ENCODE peak calls at places on chromosomes 2 and 18, in nine cellular contexts. W is A549, D is psoas muscle, G is GM13977, V is heart left ventricle, J is thoracic aorta, X is GM12864, Z is H9, P is astrocyte of the spinal cord. U is an unnamed sample.

GRCh38 chr2:219099319-219099718 is 38.6 kb upstream of the IHH start:
- DNase-seq in W (no peak), D (no peak), G (no peak), V (no peak), J (no peak), X (no peak), Z (no peak), P (no peak), U (peak)

GRCh38 chr2:161204846-161205245 is 44.6 kb downstream of the TANK start:
- DNase-seq in W (no peak), D (no peak), G (no peak), V (no peak), J (no peak), X (no peak), Z (no peak), P (peak), U (no peak)

GRCh38 chr2:54106631-54107454 is 8.6 kb upstream of the ACYP2 start:
- DNase-seq in W (peak), D (no peak), G (peak), V (no peak), J (no peak), X (no peak), Z (no peak), P (peak), U (peak)

GRCh38 chr18:31526374-31526773 is 28.4 kb downstream of the DSG2 start:
- DNase-seq in W (no peak), D (no peak), G (no peak), V (no peak), J (no peak), X (no peak), Z (no peak), P (no peak), U (no peak)

GRCh38 chr2:24816884-24817283 is 23.7 kb downstream of the CENPO start:
- DNase-seq in W (no peak), D (no peak), G (no peak), V (no peak), J (no peak), X (no peak), Z (no peak), P (peak), U (peak)

GRCh38 chr2:240932001-240932723 is 26.0 kb downstream of the CROCC2 start:
- DNase-seq in W (no peak), D (no peak), G (no peak), V (peak), J (no peak), X (no peak), Z (peak), P (no peak), U (no peak)

GRCh38 chr2:35960596-35960995 is 395.0 kb upstream of the CRIM1 start:
- DNase-seq in W (no peak), D (no peak), G (no peak), V (no peak), J (no peak), X (no peak), Z (no peak), P (no peak), U (no peak)

GRCh38 chr2:28613616-28614501 is 118.0 kb downstream of the PLB1 start:
- DNase-seq in W (no peak), D (no peak), G (no peak), V (no peak), J (no peak), X (no peak), Z (no peak), P (peak), U (no peak)

GRCh38 chr2:109720379-109721116 is 73.6 kb upstream of the RGPD5 start:
- DNase-seq in W (no peak), D (no peak), G (no peak), V (no peak), J (no peak), X (no peak), Z (no peak), P (no peak), U (no peak)

GRCh38 chr2:105409717-105410116 is 10.9 kb upstream of the FHL2 start:
- DNase-seq in W (no peak), D (peak), G (no peak), V (peak), J (peak), X (no peak), Z (no peak), P (peak), U (peak)

GRCh38 chr18:76922107-76922506 is 99.8 kb downstream of the ZNF236 start:
- DNase-seq in W (peak), D (peak), G (peak), V (no peak), J (no peak), X (peak), Z (peak), P (peak), U (no peak)

GRCh38 chr18:60664736-60665135 is 292.2 kb upstream of the MC4R start:
- DNase-seq in W (no peak), D (no peak), G (no peak), V (no peak), J (no peak), X (no peak), Z (no peak), P (no peak), U (no peak)

GRCh38 chr18:79949571-79950439 is 1.6 kb downstream of the SLC66A2 start:
- DNase-seq in W (no peak), D (no peak), G (peak), V (peak), J (no peak), X (no peak), Z (peak), P (no peak), U (no peak)

GRCh38 chr2:220781622-220782241 is 790.4 kb downstream of the EPHA4 start:
- DNase-seq in W (no peak), D (no peak), G (no peak), V (no peak), J (no peak), X (no peak), Z (no peak), P (no peak), U (no peak)

GRCh38 chr18:54679318-54680149 is 88.5 kb downstream of the DYNAP start:
- DNase-seq in W (peak), D (no peak), G (peak), V (no peak), J (no peak), X (no peak), Z (no peak), P (peak), U (peak)

GRCh38 chr18:77151791-77152517 is 19.4 kb upstream of the MBP start:
- DNase-seq in W (no peak), D (no peak), G (no peak), V (no peak), J (no peak), X (no peak), Z (no peak), P (no peak), U (no peak)

GRCh38 chr2:220499281-220499680 is 871.9 kb downstream of the SLC4A3 start:
- DNase-seq in W (peak), D (peak), G (no peak), V (peak), J (no peak), X (no peak), Z (no peak), P (peak), U (no peak)

GRCh38 chr2:166090900-166091299 is 36.9 kb downstream of the SCN1A start:
- DNase-seq in W (no peak), D (no peak), G (no peak), V (no peak), J (no peak), X (no peak), Z (no peak), P (peak), U (peak)

GRCh38 chr2:69720404-69720803 is 21.5 kb upstream of the ANXA4 start:
- DNase-seq in W (no peak), D (no peak), G (no peak), V (no peak), J (no peak), X (no peak), Z (no peak), P (no peak), U (no peak)

GRCh38 chr2:25738383-25739343 is 65.3 kb upstream of the DTNB start:
- DNase-seq in W (no peak), D (no peak), G (no peak), V (no peak), J (no peak), X (no peak), Z (no peak), P (no peak), U (no peak)

GRCh38 chr2:233801357-233802131 is 23.4 kb downstream of the MROH2A start:
- DNase-seq in W (no peak), D (no peak), G (no peak), V (no peak), J (no peak), X (no peak), Z (no peak), P (no peak), U (no peak)

GRCh38 chr2:102191501-102191900 is 4.7 kb downstream of the IL1RL2 start:
- DNase-seq in W (no peak), D (no peak), G (no peak), V (no peak), J (no peak), X (no peak), Z (no peak), P (no peak), U (no peak)

GRCh38 chr2:207229161-207229560 is 63.4 kb upstream of the KLF7 start:
- DNase-seq in W (no peak), D (no peak), G (no peak), V (no peak), J (no peak), X (no peak), Z (no peak), P (no peak), U (no peak)

GRCh38 chr2:111117666-111118454 is 2.9 kb upstream of the BCL2L11 start:
- DNase-seq in W (peak), D (peak), G (peak), V (peak), J (no peak), X (no peak), Z (peak), P (peak), U (peak)

GRCh38 chr2:5389740-5390139 is 302.4 kb upstream of the SOX11 start:
- DNase-seq in W (no peak), D (no peak), G (no peak), V (no peak), J (no peak), X (no peak), Z (no peak), P (no peak), U (no peak)

GRCh38 chr2:174012347-174013309 is 47.5 kb upstream of the SP3 start:
- DNase-seq in W (no peak), D (peak), G (no peak), V (peak), J (no peak), X (no peak), Z (peak), P (peak), U (no peak)

GRCh38 chr18:45851196-45851925 is 25.9 kb downstream of the SIGLEC15 start:
- DNase-seq in W (no peak), D (no peak), G (no peak), V (no peak), J (no peak), X (no peak), Z (no peak), P (no peak), U (no peak)

GRCh38 chr2:183359867-183360266 is 235.6 kb downstream of the NUP35 start:
- DNase-seq in W (no peak), D (no peak), G (no peak), V (no peak), J (no peak), X (no peak), Z (no peak), P (peak), U (no peak)

GRCh38 chr2:178109813-178110212 is 2.4 kb upstream of the RBM45 start:
- DNase-seq in W (peak), D (no peak), G (peak), V (no peak), J (no peak), X (peak), Z (no peak), P (peak), U (peak)

GRCh38 chr18:62157843-62158242 is 29.0 kb downstream of the PIGN start:
- DNase-seq in W (no peak), D (no peak), G (no peak), V (no peak), J (no peak), X (no peak), Z (no peak), P (no peak), U (no peak)

GRCh38 chr2:126890962-126891450 is 7.7 kb upstream of the TEX51 start:
- DNase-seq in W (no peak), D (no peak), G (no peak), V (no peak), J (no peak), X (no peak), Z (no peak), P (no peak), U (no peak)

GRCh38 chr2:10584843-10585475 is 104.8 kb downstream of the NOL10 start:
- DNase-seq in W (peak), D (no peak), G (no peak), V (no peak), J (no peak), X (no peak), Z (no peak), P (peak), U (peak)

GRCh38 chr2:10592652-10593051 is 97.1 kb downstream of the NOL10 start:
- DNase-seq in W (no peak), D (no peak), G (no peak), V (no peak), J (no peak), X (no peak), Z (no peak), P (no peak), U (no peak)

GRCh38 chr2:10590742-10591141 is 99.0 kb downstream of the NOL10 start:
- DNase-seq in W (no peak), D (no peak), G (no peak), V (no peak), J (no peak), X (no peak), Z (no peak), P (no peak), U (no peak)

GRCh38 chr2:10591207-10591606 is 98.6 kb downstream of the NOL10 start:
- DNase-seq in W (no peak), D (no peak), G (no peak), V (no peak), J (no peak), X (no peak), Z (no peak), P (peak), U (no peak)

DNA sequence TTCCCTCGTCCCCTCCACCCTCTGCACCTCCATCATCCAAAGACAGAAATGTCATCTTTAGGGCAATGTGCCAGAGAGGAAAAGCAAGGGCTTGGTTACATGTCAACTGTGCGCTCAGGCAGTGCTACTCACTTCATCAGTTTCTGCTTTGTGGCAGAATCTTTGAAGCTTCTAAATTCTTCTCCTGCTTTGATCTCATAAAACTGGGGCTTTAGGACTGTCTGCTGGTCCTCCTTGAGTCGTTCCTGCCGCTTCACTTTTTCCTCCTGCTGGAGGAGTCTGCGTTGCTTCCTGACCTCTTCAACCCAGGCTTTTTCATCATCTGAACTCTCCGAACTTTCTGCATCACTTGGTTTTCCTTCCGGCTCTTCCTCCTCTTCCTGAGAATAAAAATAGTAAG is 100.9 kb downstream of the NOL10 start:
- DNase-seq in W (no peak), D (no peak), G (no peak), V (no peak), J (no peak), X (no peak), Z (no peak), P (no peak), U (no peak)
- TF ChIP-seq CTCF in W (no peak), D (no peak), G (no peak), V (no peak), J (no peak), X (no peak), Z (no peak), P (no peak), U (no peak)

GRCh38 chr2:1283856-1284255 is 129.4 kb upstream of the TPO start:
- DNase-seq in W (no peak), D (no peak), G (no peak), V (no peak), J (no peak), X (no peak), Z (no peak), P (no peak), U (no peak)
- TF ChIP-seq CTCF in W (no peak), D (no peak), G (no peak), V (no peak), J (no peak), X (no peak), Z (no peak), P (no peak), U (no peak)

DNA sequence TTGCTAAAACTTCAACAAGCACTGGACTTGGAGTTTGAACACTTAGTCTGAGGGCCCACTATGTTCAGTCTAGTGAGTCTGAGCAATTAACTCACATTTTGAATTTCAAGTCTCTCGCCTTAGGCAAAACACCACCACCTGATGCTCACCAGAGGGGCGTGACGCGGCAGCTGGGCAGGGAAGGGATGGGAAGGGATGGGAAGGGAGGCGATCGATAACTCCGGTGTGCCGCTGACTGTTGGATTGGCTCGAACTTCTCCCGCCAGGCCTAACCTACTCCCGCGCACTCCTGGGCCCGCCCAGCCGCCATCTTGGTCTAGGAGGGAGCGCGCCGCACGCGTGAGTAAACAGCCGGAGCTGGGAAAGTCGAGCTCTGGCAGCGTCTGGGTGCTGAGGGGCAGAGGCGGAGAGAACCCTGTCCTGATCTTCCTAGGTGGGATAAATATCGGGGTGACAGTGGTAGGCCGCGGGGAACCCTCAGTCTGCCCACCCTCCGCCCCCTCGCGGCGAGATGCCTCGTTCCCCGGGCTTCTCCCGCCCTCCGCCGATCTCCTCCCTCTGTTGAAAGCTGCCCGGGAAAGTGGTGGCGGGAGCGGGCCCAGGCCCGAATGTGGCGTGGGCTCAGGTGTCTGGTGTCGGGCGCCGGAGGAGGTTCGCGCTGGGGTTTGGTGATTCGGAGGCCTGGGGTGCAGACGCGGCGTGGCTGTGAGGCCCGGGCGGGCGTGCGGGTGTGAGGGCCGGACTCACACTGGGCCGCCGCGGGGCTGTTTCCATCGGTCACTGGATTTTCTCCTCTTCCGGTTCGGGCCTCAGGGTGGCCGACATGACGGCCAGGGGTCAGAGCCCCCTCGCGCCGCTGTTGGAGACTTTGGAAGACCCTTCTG is at the start of gene RIF1:
- DNase-seq in W (peak), D (peak), G (peak), V (peak), J (peak), X (peak), Z (peak), P (peak), U (peak)
- TF ChIP-seq CTCF in W (peak), D (peak), G (peak), V (peak), J (peak), X (peak), Z (peak), P (peak), U (peak)

GRCh38 chr2:217899231-217900009 is 103.4 kb downstream of the TNS1 start:
- DNase-seq in W (peak), D (peak), G (peak), V (no peak), J (no peak), X (no peak), Z (peak), P (peak), U (peak)
- TF ChIP-seq CTCF in W (peak), D (peak), G (peak), V (peak), J (peak), X (peak), Z (peak), P (peak), U (peak)